ENCODE peak calls at places on chromosomes 5 and 9, in four cellular contexts. One of them, this sample, is unnamed.

GRCh38 chr5:122755740-122756139 is 19.1 kb upstream of the SNX2 start:
- DNase-seq in left ventricle myocardium inferior: no peak
- DNase-seq in stomach: no peak
- DNase-seq in ovary: no peak
- DNase-seq in this sample: no peak

GRCh38 chr5:54234304-54234938 is 76.0 kb downstream of the ARL15 start:
- DNase-seq in left ventricle myocardium inferior: no peak
- DNase-seq in stomach: no peak
- DNase-seq in ovary: no peak
- DNase-seq in this sample: peak; percentile 23

GRCh38 chr5:187617-188451 is 3.5 kb upstream of the LRRC14B start:
- DNase-seq in left ventricle myocardium inferior: no peak
- DNase-seq in stomach: no peak
- DNase-seq in ovary: peak; percentile 44
- DNase-seq in this sample: no peak

GRCh38 chr5:172370648-172371248 is 83.6 kb downstream of the SH3PXD2B start:
- DNase-seq in left ventricle myocardium inferior: no peak
- DNase-seq in stomach: peak; percentile 37
- DNase-seq in ovary: no peak
- DNase-seq in this sample: no peak

GRCh38 chr9:71681708-71682268 is 86.5 kb downstream of the CEMIP2 start:
- DNase-seq in left ventricle myocardium inferior: no peak
- DNase-seq in stomach: no peak
- DNase-seq in ovary: no peak
- DNase-seq in this sample: no peak

GRCh38 chr5:108249095-108249784 is 132.7 kb downstream of the FBXL17 start:
- DNase-seq in left ventricle myocardium inferior: no peak
- DNase-seq in stomach: no peak
- DNase-seq in ovary: no peak
- DNase-seq in this sample: no peak

GRCh38 chr9:33159760-33160127 is 7.4 kb downstream of the B4GALT1 start:
- DNase-seq in left ventricle myocardium inferior: peak; percentile 58
- DNase-seq in stomach: peak; percentile 50
- DNase-seq in ovary: no peak
- DNase-seq in this sample: peak; percentile 63

GRCh38 chr9:116437411-116438370 is 249.4 kb upstream of the TRIM32 start:
- DNase-seq in left ventricle myocardium inferior: no peak
- DNase-seq in stomach: no peak
- DNase-seq in ovary: no peak
- DNase-seq in this sample: no peak

GRCh38 chr5:169826618-169827017 is 153.7 kb downstream of the INSYN2B start:
- DNase-seq in left ventricle myocardium inferior: no peak
- DNase-seq in stomach: no peak
- DNase-seq in ovary: no peak
- DNase-seq in this sample: no peak

GRCh38 chr5:170120576-170120975 is 14.9 kb downstream of the FOXI1 start:
- DNase-seq in left ventricle myocardium inferior: no peak
- DNase-seq in stomach: no peak
- DNase-seq in ovary: no peak
- DNase-seq in this sample: no peak

GRCh38 chr5:14872070-14872989 is 752 bp upstream of the ANKH start:
- DNase-seq in left ventricle myocardium inferior: peak; percentile 83
- DNase-seq in stomach: peak; percentile 58
- DNase-seq in ovary: peak; percentile 52
- DNase-seq in this sample: peak; percentile 45

GRCh38 chr9:114445616-114446015 is 57.8 kb upstream of the AKNA start:
- DNase-seq in left ventricle myocardium inferior: no peak
- DNase-seq in stomach: no peak
- DNase-seq in ovary: no peak
- DNase-seq in this sample: no peak

GRCh38 chr9:136888454-136888853 is 2.1 kb downstream of the TRAF2 start:
- DNase-seq in left ventricle myocardium inferior: no peak
- DNase-seq in stomach: no peak
- DNase-seq in ovary: no peak
- DNase-seq in this sample: no peak

GRCh38 chr9:136889858-136890257 is 3.5 kb downstream of the TRAF2 start:
- DNase-seq in left ventricle myocardium inferior: no peak
- DNase-seq in stomach: no peak
- DNase-seq in ovary: no peak
- DNase-seq in this sample: no peak

GRCh38 chr9:136885950-136886578 is at the start of gene TRAF2:
- DNase-seq in left ventricle myocardium inferior: peak; percentile 99
- DNase-seq in stomach: peak; percentile 99
- DNase-seq in ovary: peak; percentile 97
- DNase-seq in this sample: peak; percentile 97

GRCh38 chr9:136886610-136887597 is 588 bp downstream of the TRAF2 start:
- DNase-seq in left ventricle myocardium inferior: no peak
- DNase-seq in stomach: no peak
- DNase-seq in ovary: no peak
- DNase-seq in this sample: peak; percentile 5

GRCh38 chr9:136890661-136891060 is 4.3 kb downstream of the TRAF2 start:
- DNase-seq in left ventricle myocardium inferior: no peak
- DNase-seq in stomach: no peak
- DNase-seq in ovary: no peak
- DNase-seq in this sample: no peak
- H3K4me3 ChIP-seq in left ventricle myocardium inferior: no peak overlapping the region
- H3K4me3 ChIP-seq in stomach: no peak overlapping the region
- H3K4me3 ChIP-seq in ovary: no peak overlapping the region
- H3K4me3 ChIP-seq in this sample: no peak overlapping the region

DNA sequence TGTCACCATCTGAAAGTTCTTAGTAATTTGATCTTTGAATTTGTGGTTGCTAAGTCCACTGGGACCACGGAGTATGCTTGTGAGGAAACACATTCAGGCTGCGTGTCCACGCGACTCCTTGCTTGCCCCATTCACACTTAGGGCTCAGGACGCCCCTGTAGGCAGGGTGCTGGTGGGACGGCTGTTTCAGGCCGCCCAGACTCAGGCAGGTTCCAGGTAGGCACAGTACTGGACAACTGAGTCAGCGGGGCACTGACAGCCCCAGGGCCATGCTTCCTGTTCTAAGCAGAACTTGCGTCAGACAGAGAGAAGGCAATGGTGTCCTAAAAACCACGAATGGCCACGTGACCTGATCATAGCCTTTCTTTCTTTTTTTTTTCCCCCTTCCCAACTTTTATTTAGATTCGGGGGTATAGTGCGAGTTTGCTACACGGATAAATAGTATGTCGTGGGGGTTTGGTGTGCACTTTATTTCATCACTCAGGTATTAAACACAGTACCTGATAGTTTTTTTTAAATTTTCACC is 7.7 kb upstream of the RASGEF1C start:
- DNase-seq in left ventricle myocardium inferior: no peak
- DNase-seq in stomach: no peak
- DNase-seq in ovary: no peak
- DNase-seq in this sample: no peak
- H3K9me3 ChIP-seq in left ventricle myocardium inferior: peaks cover 73% of the 10 kb centered on the region
- H3K9me3 ChIP-seq in stomach: peaks cover 71% of the 10 kb centered on the region
- H3K9me3 ChIP-seq in ovary: no peaks in the 10 kb centered on the region
- H3K9me3 ChIP-seq in this sample: no peaks in the 10 kb centered on the region

DNA sequence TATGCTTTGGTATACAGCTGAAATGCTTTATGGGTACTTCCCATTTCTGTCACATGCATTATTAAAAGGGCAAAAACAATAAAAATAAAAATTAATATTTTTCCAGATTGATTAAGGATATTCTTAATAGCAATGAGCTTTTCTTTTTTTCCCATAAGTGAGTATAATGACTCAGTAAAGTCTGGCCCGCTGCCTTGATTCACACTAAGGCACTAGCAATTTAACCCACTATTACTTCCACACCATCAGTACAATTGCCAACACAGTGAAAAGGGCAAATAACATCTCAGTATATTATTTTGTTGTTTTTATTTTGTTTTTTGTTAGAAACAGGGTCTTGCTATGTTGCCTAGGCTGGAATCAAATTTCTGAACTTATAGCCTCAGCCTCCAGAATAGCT is 150.1 kb downstream of the RNF180 start:
- DNase-seq in left ventricle myocardium inferior: no peak
- DNase-seq in stomach: no peak
- DNase-seq in ovary: no peak
- DNase-seq in this sample: no peak
- H3K4me3 ChIP-seq in left ventricle myocardium inferior: no peak overlapping the region
- H3K4me3 ChIP-seq in stomach: no peak overlapping the region
- H3K4me3 ChIP-seq in ovary: no peak overlapping the region
- H3K4me3 ChIP-seq in this sample: no peak overlapping the region

GRCh38 chr5:3068401-3068800 is 316.9 kb upstream of the IRX2 start:
- DNase-seq in left ventricle myocardium inferior: no peak
- DNase-seq in stomach: no peak
- DNase-seq in ovary: no peak
- DNase-seq in this sample: no peak
- H3K9me3 ChIP-seq in left ventricle myocardium inferior: peaks cover 19% of the 10 kb centered on the region
- H3K9me3 ChIP-seq in stomach: peaks cover 37% of the 10 kb centered on the region
- H3K9me3 ChIP-seq in ovary: no peaks in the 10 kb centered on the region
- H3K9me3 ChIP-seq in this sample: no peaks in the 10 kb centered on the region

GRCh38 chr5:91190333-91190680 is 192.8 kb downstream of the ARRDC3 start:
- DNase-seq in left ventricle myocardium inferior: no peak
- DNase-seq in stomach: no peak
- DNase-seq in ovary: no peak
- DNase-seq in this sample: no peak
- H3K4me3 ChIP-seq in left ventricle myocardium inferior: peak overlapping the region; percentile 46
- H3K4me3 ChIP-seq in stomach: no peak overlapping the region
- H3K4me3 ChIP-seq in ovary: no peak overlapping the region
- H3K4me3 ChIP-seq in this sample: no peak overlapping the region

DNA sequence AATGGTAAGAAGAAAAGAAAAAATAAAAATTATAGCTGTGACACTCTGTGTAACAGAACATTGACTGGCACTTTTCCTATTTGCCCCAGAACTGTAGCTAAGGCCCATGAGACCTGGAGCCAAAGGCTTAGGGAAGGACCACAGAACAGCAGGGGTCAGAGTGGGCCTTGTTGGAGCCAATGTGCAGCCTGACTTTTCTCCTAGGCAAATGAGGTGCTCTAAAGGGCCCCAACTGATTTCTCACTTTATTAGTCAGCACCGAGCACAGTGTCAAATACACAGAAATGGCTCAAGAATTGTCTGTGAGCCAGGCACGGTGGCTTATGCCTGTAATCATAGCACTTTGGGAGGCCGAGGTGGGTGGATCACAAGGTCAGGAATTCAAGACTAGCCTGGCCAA is 4.1 kb upstream of the MEGF9 start:
- DNase-seq in left ventricle myocardium inferior: no peak
- DNase-seq in stomach: no peak
- DNase-seq in ovary: no peak
- DNase-seq in this sample: no peak
- H3K9me3 ChIP-seq in left ventricle myocardium inferior: no peaks in the 10 kb centered on the region
- H3K9me3 ChIP-seq in stomach: no peaks in the 10 kb centered on the region
- H3K9me3 ChIP-seq in ovary: no peaks in the 10 kb centered on the region
- H3K9me3 ChIP-seq in this sample: no peaks in the 10 kb centered on the region

GRCh38 chr5:115419794-115420585 is 123.5 kb upstream of the CCDC112 start:
- DNase-seq in left ventricle myocardium inferior: no peak
- DNase-seq in stomach: no peak
- DNase-seq in ovary: no peak
- DNase-seq in this sample: no peak

GRCh38 chr5:115423051-115423450 is 121.5 kb downstream of the FEM1C start:
- DNase-seq in left ventricle myocardium inferior: no peak
- DNase-seq in stomach: no peak
- DNase-seq in ovary: no peak
- DNase-seq in this sample: no peak

GRCh38 chr5:115424446-115424845 is 120.1 kb downstream of the FEM1C start:
- DNase-seq in left ventricle myocardium inferior: no peak
- DNase-seq in stomach: no peak
- DNase-seq in ovary: no peak
- DNase-seq in this sample: no peak

GRCh38 chr5:115424030-115424429 is 120.5 kb downstream of the FEM1C start:
- DNase-seq in left ventricle myocardium inferior: no peak
- DNase-seq in stomach: no peak
- DNase-seq in ovary: no peak
- DNase-seq in this sample: no peak

DNA sequence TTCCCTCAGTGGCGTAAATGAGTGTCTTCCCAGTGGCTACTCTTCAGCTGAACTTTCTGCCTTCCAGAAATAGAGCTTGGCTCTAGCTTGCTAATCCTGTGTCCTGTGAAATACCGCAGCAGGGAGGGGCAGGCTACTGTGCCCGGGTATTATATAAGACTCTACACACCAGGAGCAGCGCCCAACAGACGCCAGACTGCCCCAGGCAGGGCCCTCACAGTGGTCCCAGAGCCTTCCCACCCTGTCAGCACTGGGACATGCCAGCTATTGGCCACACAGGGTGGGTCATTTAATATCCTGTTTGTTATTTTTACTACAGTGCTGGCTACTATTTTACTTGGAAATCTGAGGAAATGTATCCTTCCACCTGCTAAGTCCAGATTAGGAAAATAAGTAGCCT is 121.0 kb downstream of the FEM1C start:
- DNase-seq in left ventricle myocardium inferior: peak; percentile 81
- DNase-seq in stomach: peak; percentile 68
- DNase-seq in ovary: no peak
- DNase-seq in this sample: no peak
- H3K4me3 ChIP-seq in left ventricle myocardium inferior: peak overlapping the region; percentile 43
- H3K4me3 ChIP-seq in stomach: no peak overlapping the region
- H3K4me3 ChIP-seq in ovary: no peak overlapping the region
- H3K4me3 ChIP-seq in this sample: no peak overlapping the region

GRCh38 chr9:92980085-92980745 is 32.9 kb downstream of the FGD3 start:
- DNase-seq in left ventricle myocardium inferior: no peak
- DNase-seq in stomach: no peak
- DNase-seq in ovary: no peak
- DNase-seq in this sample: no peak
- H3K9me3 ChIP-seq in left ventricle myocardium inferior: peaks cover 23% of the 10 kb centered on the region
- H3K9me3 ChIP-seq in stomach: peaks cover 11% of the 10 kb centered on the region
- H3K9me3 ChIP-seq in ovary: no peaks in the 10 kb centered on the region
- H3K9me3 ChIP-seq in this sample: no peaks in the 10 kb centered on the region

GRCh38 chr9:129459550-129460322 is 161.2 kb downstream of the C9orf50 start:
- DNase-seq in left ventricle myocardium inferior: no peak
- DNase-seq in stomach: no peak
- DNase-seq in ovary: no peak
- DNase-seq in this sample: no peak
- H3K4me3 ChIP-seq in left ventricle myocardium inferior: peak overlapping the region; percentile 40
- H3K4me3 ChIP-seq in stomach: peak overlapping the region; percentile 21
- H3K4me3 ChIP-seq in ovary: no peak overlapping the region
- H3K4me3 ChIP-seq in this sample: peak overlapping the region; percentile 20